ENCODE peak calls at places on chromosomes 4 and X, in nine cellular contexts. Q is lower lobe of right lung; G is thyroid gland; H is Caco-2; X is CD4-positive, CD25-positive, alpha-beta regulatory T cell; W is GM23248; U is mesenchymal stem cell; I is tibial artery; Y is transverse colon. K is an unnamed sample. For H3K4me1, the result is how much of the 10 kb centered on the place peaks cover.

GRCh38 chr4:88880001-88880400 is 177.0 kb downstream of the FAM13A start:
- DNase-seq in Q (no peak), G (no peak), H (no peak), X (no peak), W (no peak), U (no peak), I (no peak), Y (no peak), K (no peak)

GRCh38 chr4:68871772-68872441 is 56.1 kb downstream of the UGT2B10 start:
- DNase-seq in Q (no peak), G (no peak), H (no peak), X (no peak), W (no peak), U (no peak), I (no peak), Y (no peak), K (no peak)

GRCh38 chr4:126071346-126072333 is 756.9 kb downstream of the FAT4 start:
- DNase-seq in Q (no peak), G (peak), H (no peak), X (no peak), W (peak), U (no peak), I (no peak), Y (no peak), K (no peak)

GRCh38 chr4:95238554-95238953 is 310.2 kb downstream of the UNC5C start:
- DNase-seq in Q (no peak), G (no peak), H (no peak), X (no peak), W (no peak), U (no peak), I (no peak), Y (no peak), K (no peak)

GRCh38 chr4:169810325-169811323 is 52.9 kb upstream of the HPF1 start:
- DNase-seq in Q (no peak), G (peak), H (no peak), X (peak), W (peak), U (peak), I (no peak), Y (peak), K (no peak)

GRCh38 chr4:34181311-34181808 is 2063.0 kb downstream of the ARAP2 start:
- DNase-seq in Q (no peak), G (no peak), H (no peak), X (no peak), W (peak), U (peak), I (no peak), Y (no peak), K (no peak)

GRCh38 chr4:82138376-82138775 is 235.4 kb downstream of the HNRNPD start:
- DNase-seq in Q (no peak), G (no peak), H (no peak), X (no peak), W (peak), U (no peak), I (no peak), Y (no peak), K (no peak)

GRCh38 chr4:49000806-49001205 is 14.7 kb downstream of the CWH43 start:
- DNase-seq in Q (no peak), G (no peak), H (no peak), X (no peak), W (no peak), U (no peak), I (no peak), Y (no peak), K (no peak)

GRCh38 chr4:138279286-138279685 is 37.1 kb upstream of the SLC7A11 start:
- DNase-seq in Q (no peak), G (no peak), H (no peak), X (no peak), W (no peak), U (no peak), I (no peak), Y (no peak), K (no peak)

GRCh38 chr4:26034849-26035248 is 120.8 kb downstream of the SMIM20 start:
- DNase-seq in Q (no peak), G (no peak), H (no peak), X (peak), W (no peak), U (no peak), I (no peak), Y (no peak), K (no peak)

GRCh38 chrX:150933945-150934350 is 35.5 kb upstream of the CD99L2 start:
- DNase-seq in Q (no peak), G (no peak), H (no peak), X (no peak), W (peak), U (no peak), I (no peak), Y (no peak), K (no peak)

GRCh38 chrX:109952050-109952449 is 50.9 kb upstream of the TMEM164 start:
- DNase-seq in Q (no peak), G (peak), H (no peak), X (no peak), W (peak), U (no peak), I (no peak), Y (no peak), K (no peak)

GRCh38 chr4:101286663-101287062 is 60.7 kb downstream of the PPP3CA start:
- DNase-seq in Q (no peak), G (no peak), H (no peak), X (no peak), W (no peak), U (no peak), I (no peak), Y (no peak), K (no peak)

GRCh38 chr4:1862055-1862911 is 6.3 kb upstream of the LETM1 start:
- DNase-seq in Q (no peak), G (no peak), H (no peak), X (peak), W (no peak), U (no peak), I (no peak), Y (no peak), K (no peak)
- H3K4me3 ChIP-seq in Q (peak), G (no peak), H (no peak), X (peak), W (peak), U (no peak), I (peak), Y (peak), K (no peak)

GRCh38 chr4:6300359-6300758 is 30.7 kb downstream of the WFS1 start:
- DNase-seq in Q (no peak), G (no peak), H (no peak), X (no peak), W (no peak), U (no peak), I (no peak), Y (no peak), K (no peak)
- H3K4me1 ChIP-seq in Q (under half), G (under half), H (under half), X (under half), W (under half), U (under half), I (under half), Y (under half), K (under half)

DNA sequence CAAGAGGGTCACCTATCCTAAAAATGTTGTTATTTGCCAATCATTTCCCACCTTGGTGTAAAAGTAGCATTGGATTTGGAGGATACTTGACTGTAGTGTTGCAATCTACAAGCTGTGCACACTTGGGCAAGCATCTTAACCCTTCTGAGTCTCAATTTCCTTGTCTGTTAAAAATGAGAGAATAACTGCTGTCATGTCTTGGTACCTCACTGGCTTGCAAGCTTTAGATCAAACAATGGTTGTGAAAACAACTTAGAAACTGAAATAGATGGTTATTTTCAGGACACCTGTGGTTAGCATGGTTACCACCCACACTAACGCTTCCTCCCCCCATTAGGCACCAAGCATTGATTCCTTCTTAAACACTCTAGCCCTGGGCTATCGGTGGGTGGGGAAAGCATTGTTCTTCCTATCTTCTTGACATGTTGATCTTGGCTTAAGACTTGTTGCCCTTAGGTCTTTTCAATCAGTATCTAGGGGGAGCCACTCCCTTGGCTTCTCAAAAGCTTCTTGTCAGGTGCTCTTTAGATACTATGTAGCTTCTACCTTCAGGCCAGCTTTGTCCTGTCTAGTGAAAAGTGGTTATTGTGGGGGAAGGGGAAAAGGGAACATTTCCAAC is 10.6 kb upstream of the AMOT start:
- DNase-seq in Q (no peak), G (no peak), H (peak), X (peak), W (no peak), U (no peak), I (no peak), Y (no peak), K (no peak)
- H3K4me3 ChIP-seq in Q (no peak), G (no peak), H (no peak), X (no peak), W (no peak), U (no peak), I (no peak), Y (no peak), K (no peak)

GRCh38 chr4:76726141-76726540 is 171.8 kb downstream of the SOWAHB start:
- DNase-seq in Q (no peak), G (no peak), H (no peak), X (no peak), W (peak), U (no peak), I (no peak), Y (no peak), K (no peak)
- H3K4me1 ChIP-seq in Q (under half), G (under half), H (under half), X (under half), W (half or more), U (under half), I (under half), Y (under half), K (under half)

GRCh38 chr4:39978378-39978775 is 666 bp upstream of the PDS5A start:
- DNase-seq in Q (no peak), G (no peak), H (no peak), X (no peak), W (no peak), U (no peak), I (no peak), Y (no peak), K (no peak)
- H3K4me3 ChIP-seq in Q (peak), G (no peak), H (peak), X (peak), W (peak), U (no peak), I (peak), Y (peak), K (peak)

DNA sequence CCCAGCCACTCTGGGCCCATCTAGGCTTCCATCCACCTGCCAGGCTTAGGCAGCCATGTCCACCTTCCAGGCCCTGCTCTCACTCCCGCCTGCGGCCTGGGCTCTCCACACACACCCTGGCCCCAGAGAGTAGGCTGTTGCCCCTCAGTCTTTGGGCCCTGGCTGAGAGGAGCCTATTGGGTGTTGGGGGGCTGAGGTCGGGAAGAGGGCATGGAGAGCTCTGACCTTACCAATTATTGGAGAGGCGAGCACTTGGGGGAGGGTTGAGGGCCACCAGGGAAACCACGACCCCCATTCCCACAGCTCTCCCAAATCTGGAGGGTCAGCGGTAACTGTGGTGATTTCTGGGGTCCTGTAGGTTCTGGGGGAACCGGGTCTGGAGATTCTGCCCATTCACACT is 38.2 kb downstream of the HTRA3 start:
- DNase-seq in Q (peak), G (no peak), H (peak), X (no peak), W (no peak), U (no peak), I (peak), Y (no peak), K (no peak)
- H3K4me1 ChIP-seq in Q (under half), G (under half), H (under half), X (under half), W (under half), U (under half), I (under half), Y (under half), K (under half)

GRCh38 chr4:998096-998691 is 5.0 kb upstream of the SLC26A1 start:
- DNase-seq in Q (no peak), G (no peak), H (no peak), X (no peak), W (no peak), U (no peak), I (no peak), Y (no peak), K (no peak)

GRCh38 chr4:996030-996993 is 3.1 kb upstream of the SLC26A1 start:
- DNase-seq in Q (no peak), G (no peak), H (peak), X (no peak), W (no peak), U (no peak), I (no peak), Y (no peak), K (no peak)

GRCh38 chr4:996994-997374 is 3.8 kb upstream of the SLC26A1 start:
- DNase-seq in Q (no peak), G (no peak), H (no peak), X (no peak), W (no peak), U (no peak), I (no peak), Y (no peak), K (no peak)

GRCh38 chr4:995311-996026 is 2.3 kb upstream of the SLC26A1 start:
- DNase-seq in Q (no peak), G (no peak), H (no peak), X (no peak), W (no peak), U (no peak), I (no peak), Y (no peak), K (no peak)

DNA sequence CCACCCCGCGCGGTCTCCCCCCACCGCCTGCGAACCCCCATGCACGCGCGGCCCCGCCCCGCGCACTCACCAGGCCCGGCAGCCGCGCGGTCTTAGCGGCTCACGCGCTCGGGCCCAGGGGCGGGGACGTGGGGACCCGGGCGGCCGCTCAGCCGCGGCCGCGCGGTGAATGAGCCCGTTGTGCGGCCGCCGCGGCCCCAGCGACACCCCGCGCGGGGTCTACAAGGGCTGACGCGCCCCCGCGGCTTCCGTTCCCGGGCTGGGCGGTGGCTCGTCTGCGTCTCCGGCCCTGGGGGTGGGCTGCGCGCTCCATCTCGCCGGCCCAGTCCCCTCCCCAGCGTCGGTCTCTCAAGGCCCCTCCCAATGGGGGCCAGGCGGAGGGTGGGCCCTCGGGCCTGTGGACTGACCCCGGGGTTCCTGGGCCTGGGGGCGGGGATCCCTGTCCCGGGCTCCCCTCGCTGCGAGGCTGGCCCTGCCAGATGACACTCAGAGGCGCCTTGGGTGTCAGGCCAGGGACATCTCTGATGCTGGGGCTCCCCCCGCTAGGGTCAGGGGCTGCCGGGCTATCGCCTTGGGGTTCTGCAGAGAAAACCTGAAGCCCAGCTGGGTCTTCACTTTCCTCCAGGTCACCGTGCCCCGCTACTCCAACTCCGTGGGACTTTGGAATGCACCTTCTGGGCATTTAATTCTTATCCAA is 4.3 kb upstream of the SLC26A1 start:
- DNase-seq in Q (no peak), G (peak), H (no peak), X (no peak), W (peak), U (peak), I (no peak), Y (no peak), K (no peak)
- H3K4me3 ChIP-seq in Q (peak), G (no peak), H (peak), X (no peak), W (peak), U (peak), I (peak), Y (peak), K (peak)